ENCODE peak calls at places on chromosomes 4 and X, in six cellular contexts. E, K, T, L, Z and X are unnamed samples.

GRCh38 chrX:47637546-47638195 is 7.9 kb upstream of the CFP start:
- DNase-seq in K (peak), T (no peak), L (no peak), E (no peak), Z (no peak), X (no peak)

GRCh38 chr4:825063-825968 is 613 bp downstream of the CPLX1 start:
- DNase-seq in K (peak), E (peak), L (no peak), Z (peak), T (no peak), X (no peak)

GRCh38 chr4:168586926-168587325 is 90.1 kb downstream of the PALLD start:
- DNase-seq in L (no peak), K (no peak), E (no peak), Z (no peak), T (no peak), X (no peak)

GRCh38 chrX:148354906-148355305 is 145.5 kb upstream of the AFF2 start:
- DNase-seq in K (no peak), T (no peak), E (no peak), Z (no peak), L (no peak), X (no peak)

GRCh38 chr4:5784021-5784420 is 73.0 kb downstream of the EVC start:
- DNase-seq in K (no peak), L (no peak), T (no peak), Z (no peak), E (no peak), X (no peak)

GRCh38 chr4:156335721-156336120 is 382.1 kb upstream of the CTSO start:
- DNase-seq in L (no peak), E (no peak), T (no peak), K (no peak), Z (no peak), X (no peak)

GRCh38 chr4:95524722-95525121 is 24.1 kb downstream of the UNC5C start:
- DNase-seq in E (no peak), K (no peak), L (no peak), T (no peak), Z (no peak), X (no peak)

GRCh38 chr4:89356086-89356485 is 48.5 kb upstream of the GPRIN3 start:
- DNase-seq in T (no peak), L (no peak), Z (no peak), K (no peak), E (no peak), X (no peak)

GRCh38 chr4:22997358-22998224 is 304.9 kb downstream of the GBA3 start:
- DNase-seq in K (no peak), Z (no peak), L (no peak), T (no peak), E (no peak), X (no peak)

GRCh38 chrX:109537324-109537665 is 651 bp downstream of the NXT2 start:
- DNase-seq in L (no peak), K (no peak), T (no peak), E (peak), Z (peak), X (peak)

GRCh38 chrX:132463411-132463810 is 25.4 kb downstream of the MBNL3 start:
- DNase-seq in K (no peak), Z (peak), T (no peak), E (no peak), L (no peak), X (no peak)

GRCh38 chrX:38426785-38427184 is 74.4 kb downstream of the OTC start:
- DNase-seq in E (no peak), L (no peak), K (no peak), T (no peak), Z (peak), X (no peak)

GRCh38 chrX:95823796-95824195 is 860.8 kb upstream of the DIAPH2 start:
- DNase-seq in L (no peak), E (no peak), K (no peak), T (no peak), Z (no peak), X (no peak)
- TF ChIP-seq CTCF in L (no peak), E (peak), K (no peak), T (peak), Z (no peak), X (peak)

DNA sequence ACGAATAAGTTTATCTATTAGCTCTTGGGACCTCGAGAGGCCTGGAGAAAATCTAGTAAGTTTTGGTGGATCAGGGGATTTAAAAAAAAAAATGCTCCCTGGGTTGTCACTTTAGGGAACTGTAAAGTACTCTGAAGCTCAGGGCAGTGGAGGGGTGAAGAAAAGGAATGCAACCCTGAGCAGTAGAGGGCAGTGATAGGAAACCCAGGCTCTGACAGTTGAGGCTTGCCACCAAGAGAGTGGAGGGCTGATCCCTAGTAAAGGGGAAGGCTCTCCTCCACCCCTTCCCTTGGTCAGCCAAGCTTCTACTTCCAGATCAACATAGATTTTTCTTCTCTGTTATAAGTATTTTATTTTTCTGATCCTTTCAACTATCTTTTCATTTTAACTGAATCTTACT is 73.1 kb downstream of the FBXO8 start:
- DNase-seq in K (no peak), T (no peak), L (no peak), E (no peak), Z (no peak), X (no peak)
- TF ChIP-seq CTCF in K (no peak), T (no peak), L (no peak), E (no peak), Z (no peak), X (no peak)

GRCh38 chr4:13541720-13542576 is 2.4 kb downstream of the NKX3-2 start:
- DNase-seq in L (no peak), K (no peak), Z (no peak), T (peak), E (peak), X (peak)
- TF ChIP-seq CTCF in L (peak), K (no peak), Z (peak), T (peak), E (peak), X (peak)

GRCh38 chr4:148415500-148415899 is 26.7 kb downstream of the NR3C2 start:
- DNase-seq in T (no peak), Z (peak), K (no peak), E (no peak), L (peak), X (no peak)
- TF ChIP-seq CTCF in T (no peak), Z (peak), K (no peak), E (no peak), L (peak), X (no peak)

DNA sequence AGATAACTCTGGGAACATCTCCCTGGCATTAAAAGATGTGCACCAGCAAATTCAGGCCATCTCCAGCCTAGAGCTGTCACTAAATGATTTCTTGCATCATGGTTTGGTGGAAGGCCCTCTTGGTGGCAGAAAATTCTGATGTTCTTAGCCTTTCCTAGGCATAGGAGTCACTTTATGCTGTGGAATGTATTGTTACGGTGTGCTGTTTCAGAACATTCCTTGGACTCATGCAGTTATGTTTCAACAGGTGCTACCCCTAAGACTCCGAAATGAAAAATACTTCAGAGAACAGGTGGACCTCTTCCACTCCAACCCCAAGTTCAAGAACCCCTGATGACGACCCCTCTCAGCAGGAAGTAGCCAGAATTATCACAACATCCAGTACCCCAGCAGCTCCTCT is 20.3 kb upstream of the PAPSS1 start:
- DNase-seq in T (no peak), L (peak), E (no peak), K (no peak), Z (peak), X (no peak)
- TF ChIP-seq CTCF in T (no peak), L (peak), E (no peak), K (peak), Z (peak), X (peak)

GRCh38 chr4:41614519-41614918 is 76.6 kb downstream of the LIMCH1 start:
- DNase-seq in K (no peak), E (no peak), Z (no peak), T (no peak), L (no peak), X (no peak)
- TF ChIP-seq CTCF in K (no peak), E (no peak), Z (no peak), T (no peak), L (no peak), X (no peak)